ENCODE peak calls at places on chromosomes 16 and 17, in nine cellular contexts. D, U, T, R, S, V, J, Y and E are unnamed samples.
A peak's percentile ranks its signal among the peaks of the same experiment; 100 is the strongest.

GRCh38 chr16:81552743-81553079 is 108.1 kb downstream of the CMIP start:
- DNase-seq in D (no peak), U (no peak), T (no peak), R (no peak), S (peak; percentile 61), V (no peak), J (no peak), Y (no peak), E (no peak)

GRCh38 chr16:16083421-16084156 is 134.2 kb downstream of the ABCC1 start:
- DNase-seq in D (no peak), U (no peak), T (no peak), R (no peak), S (no peak), V (no peak), J (no peak), Y (no peak), E (no peak)

GRCh38 chr17:67469208-67469980 is 92.3 kb downstream of the PITPNC1 start:
- DNase-seq in D (no peak), U (no peak), T (no peak), R (no peak), S (no peak), V (no peak), J (no peak), Y (peak; percentile 62), E (no peak)

GRCh38 chr16:57025941-57026777 is 36.8 kb downstream of the NLRC5 start:
- DNase-seq in D (no peak), U (no peak), T (no peak), R (no peak), S (peak; percentile 15), V (no peak), J (no peak), Y (no peak), E (no peak)

GRCh38 chr16:69324013-69324531 is 6.3 kb downstream of the PDF start:
- DNase-seq in D (no peak), U (no peak), T (no peak), R (peak; percentile 57), S (no peak), V (peak; percentile 83), J (no peak), Y (no peak), E (no peak)

GRCh38 chr17:76261421-76262215 is 3.5 kb upstream of the UBALD2 start:
- DNase-seq in D (no peak), U (no peak), T (no peak), R (no peak), S (peak; percentile 41), V (no peak), J (no peak), Y (no peak), E (no peak)

GRCh38 chr17:34235389-34236028 is 19.6 kb upstream of the CCL2 start:
- DNase-seq in D (no peak), U (no peak), T (no peak), R (peak; percentile 65), S (no peak), V (peak; percentile 75), J (no peak), Y (peak; percentile 82), E (no peak)

GRCh38 chr16:12290868-12291267 is 314.3 kb downstream of the SNX29 start:
- DNase-seq in D (no peak), U (no peak), T (no peak), R (no peak), S (no peak), V (no peak), J (no peak), Y (no peak), E (no peak)

GRCh38 chr16:4207229-4207628 is 34.7 kb downstream of the SRL start:
- DNase-seq in D (no peak), U (no peak), T (no peak), R (no peak), S (no peak), V (peak; percentile 64), J (no peak), Y (no peak), E (no peak)

GRCh38 chr16:50627419-50627818 is 53.7 kb downstream of the SNX20 start:
- DNase-seq in D (no peak), U (peak; percentile 82), T (peak; percentile 16), R (peak; percentile 82), S (peak; percentile 84), V (no peak), J (no peak), Y (peak; percentile 73), E (no peak)

GRCh38 chr16:88616320-88616719 is 22.1 kb upstream of the IL17C start:
- DNase-seq in D (no peak), U (no peak), T (no peak), R (no peak), S (no peak), V (no peak), J (no peak), Y (no peak), E (no peak)

GRCh38 chr17:83192161-83192788 is 112.9 kb downstream of the METRNL start:
- DNase-seq in D (peak; percentile 46), U (no peak), T (no peak), R (peak; percentile 18), S (no peak), V (peak; percentile 72), J (peak; percentile 85), Y (no peak), E (no peak)

GRCh38 chr16:25256821-25257503 is 683 bp downstream of the ZKSCAN2 start:
- DNase-seq in D (peak; percentile 14), U (no peak), T (no peak), R (no peak), S (peak; percentile 44), V (no peak), J (no peak), Y (peak; percentile 70), E (no peak)

GRCh38 chr16:48537909-48538745 is 71.9 kb downstream of the N4BP1 start:
- DNase-seq in D (no peak), U (no peak), T (no peak), R (peak; percentile 68), S (peak; percentile 31), V (peak; percentile 76), J (no peak), Y (no peak), E (peak; percentile 66)

GRCh38 chr16:86502856-86503748 is 7.2 kb upstream of the FOXF1 start:
- DNase-seq in D (peak; percentile 38), U (no peak), T (no peak), R (no peak), S (no peak), V (no peak), J (no peak), Y (no peak), E (no peak)

GRCh38 chr17:63780507-63780906 is 6.5 kb downstream of the DDX42 start:
- DNase-seq in D (no peak), U (no peak), T (no peak), R (no peak), S (no peak), V (no peak), J (no peak), Y (no peak), E (no peak)

GRCh38 chr16:13919330-13919682 is 648 bp upstream of the ERCC4 start:
- DNase-seq in D (peak; percentile 34), U (peak; percentile 39), T (no peak), R (no peak), S (no peak), V (no peak), J (no peak), Y (no peak), E (no peak)

GRCh38 chr17:75823257-75824041 is 20.8 kb downstream of the UNC13D start:
- DNase-seq in D (no peak), U (no peak), T (no peak), R (peak; percentile 19), S (no peak), V (no peak), J (peak; percentile 78), Y (no peak), E (no peak)

GRCh38 chr17:80116923-80117380 is 15.6 kb downstream of the GAA start:
- DNase-seq in D (no peak), U (no peak), T (no peak), R (no peak), S (peak; percentile 32), V (peak; percentile 37), J (peak; percentile 74), Y (no peak), E (no peak)

GRCh38 chr17:57211543-57211942 is 44.8 kb upstream of the MSI2 start:
- DNase-seq in D (no peak), U (no peak), T (no peak), R (no peak), S (no peak), V (no peak), J (no peak), Y (no peak), E (no peak)

GRCh38 chr17:67636312-67636711 is 81.4 kb upstream of the NOL11 start:
- DNase-seq in D (no peak), U (no peak), T (no peak), R (no peak), S (no peak), V (no peak), J (no peak), Y (no peak), E (no peak)

GRCh38 chr17:32960815-32961214 is 30.8 kb upstream of the SPACA3 start:
- DNase-seq in D (no peak), U (no peak), T (no peak), R (no peak), S (no peak), V (no peak), J (no peak), Y (peak; percentile 83), E (no peak)

GRCh38 chr17:17494499-17495447 is 1.4 kb downstream of the RASD1 start:
- DNase-seq in D (peak; percentile 58), U (no peak), T (no peak), R (peak; percentile 57), S (peak; percentile 82), V (peak; percentile 82), J (peak; percentile 86), Y (peak; percentile 91), E (no peak)

GRCh38 chr17:40607641-40608040 is 40.0 kb downstream of the SMARCE1 start:
- DNase-seq in D (no peak), U (no peak), T (peak; percentile 38), R (no peak), S (no peak), V (no peak), J (no peak), Y (no peak), E (no peak)

GRCh38 chr17:80034977-80035686 is 540 bp downstream of the TBC1D16 start:
- DNase-seq in D (no peak), U (no peak), T (peak; percentile 47), R (peak; percentile 46), S (peak; percentile 80), V (no peak), J (no peak), Y (peak; percentile 76), E (no peak)

GRCh38 chr16:6574146-6574545 is 758.5 kb upstream of the RBFOX1 start:
- DNase-seq in D (no peak), U (no peak), T (no peak), R (no peak), S (no peak), V (no peak), J (no peak), Y (no peak), E (no peak)

GRCh38 chr16:76278976-76279375 is 1.8 kb downstream of the CNTNAP4 start:
- DNase-seq in D (no peak), U (peak; percentile 12), T (no peak), R (no peak), S (peak; percentile 17), V (no peak), J (no peak), Y (no peak), E (no peak)

GRCh38 chr17:45292696-45293412 is 24.0 kb downstream of the MAP3K14 start:
- DNase-seq in D (no peak), U (no peak), T (no peak), R (peak; percentile 58), S (no peak), V (peak; percentile 63), J (no peak), Y (no peak), E (no peak)

GRCh38 chr17:31072186-31072585 is 22.6 kb upstream of the NF1 start:
- DNase-seq in D (peak; percentile 76), U (no peak), T (no peak), R (no peak), S (no peak), V (no peak), J (no peak), Y (no peak), E (no peak)

GRCh38 chr17:45168991-45169752 is 7.5 kb downstream of the HEXIM2 start:
- DNase-seq in D (no peak), U (no peak), T (no peak), R (no peak), S (peak; percentile 51), V (peak; percentile 49), J (no peak), Y (peak; percentile 88), E (no peak)

GRCh38 chr17:20085283-20085875 is 76.2 kb downstream of the SPECC1 start:
- DNase-seq in D (peak; percentile 80), U (peak; percentile 23), T (no peak), R (no peak), S (no peak), V (no peak), J (no peak), Y (peak; percentile 44), E (peak; percentile 67)